ENCODE peak calls at places on chromosomes 7 and 10, in nine cellular contexts. H, X, O, J, Z, P, C, F and V are unnamed samples.
A peak's percentile ranks its signal among the peaks of the same experiment; 100 is the strongest.

GRCh38 chr7:101828308-101829020 is 11.0 kb downstream of the CUX1 start:
- DNase-seq in F (no peak), O (no peak), Z (no peak), P (no peak), C (no peak), J (no peak), X (no peak), H (no peak), V (peak; percentile 73)

GRCh38 chr7:55365103-55365679 is at the start of gene LANCL2:
- DNase-seq in P (no peak), F (peak; percentile 16), Z (no peak), C (peak; percentile 54), J (peak; percentile 31), O (peak; percentile 60), H (peak; percentile 91), X (no peak), V (peak; percentile 30)

GRCh38 chr7:117715784-117716445 is 157.3 kb downstream of the CTTNBP2 start:
- DNase-seq in J (peak; percentile 61), O (peak; percentile 35), Z (no peak), F (peak; percentile 75), P (no peak), C (peak; percentile 36), X (no peak), H (no peak), V (no peak)

GRCh38 chr10:72692897-72693598 is 1.1 kb downstream of the MCU start:
- DNase-seq in O (peak; percentile 34), Z (no peak), X (no peak), J (no peak), C (no peak), P (peak; percentile 25), F (peak; percentile 18), H (peak; percentile 87), V (no peak)

GRCh38 chr10:3852147-3852904 is 67.3 kb upstream of the KLF6 start:
- DNase-seq in O (peak; percentile 88), X (peak; percentile 82), J (peak; percentile 94), F (peak; percentile 99), Z (peak; percentile 74), H (no peak), P (peak; percentile 83), C (peak; percentile 95), V (peak; percentile 95)

GRCh38 chr7:29484280-29484679 is 79.4 kb upstream of the PRR15 start:
- DNase-seq in J (no peak), O (no peak), Z (no peak), H (peak; percentile 50), P (no peak), F (no peak), X (no peak), C (no peak), V (no peak)

GRCh38 chr7:127365957-127366315 is 26.6 kb downstream of the ZNF800 start:
- DNase-seq in C (no peak), O (no peak), H (no peak), Z (no peak), J (no peak), F (no peak), X (no peak), P (no peak), V (no peak)

GRCh38 chr7:123916240-123916724 is 8.8 kb upstream of the SPAM1 start:
- DNase-seq in X (no peak), F (peak; percentile 0), O (peak; percentile 33), H (no peak), C (no peak), Z (no peak), P (no peak), J (peak; percentile 3), V (no peak)

GRCh38 chr10:46551701-46552525 is 4.5 kb downstream of the GPRIN2 start:
- DNase-seq in O (peak; percentile 9), X (no peak), F (no peak), P (peak; percentile 14), C (no peak), Z (peak; percentile 26), H (no peak), J (no peak), V (peak; percentile 19)

GRCh38 chr10:48901152-48901705 is 38.4 kb downstream of the LRRC18 start:
- DNase-seq in Z (no peak), X (no peak), F (no peak), C (no peak), P (no peak), O (no peak), H (no peak), J (no peak), V (peak; percentile 6)

DNA sequence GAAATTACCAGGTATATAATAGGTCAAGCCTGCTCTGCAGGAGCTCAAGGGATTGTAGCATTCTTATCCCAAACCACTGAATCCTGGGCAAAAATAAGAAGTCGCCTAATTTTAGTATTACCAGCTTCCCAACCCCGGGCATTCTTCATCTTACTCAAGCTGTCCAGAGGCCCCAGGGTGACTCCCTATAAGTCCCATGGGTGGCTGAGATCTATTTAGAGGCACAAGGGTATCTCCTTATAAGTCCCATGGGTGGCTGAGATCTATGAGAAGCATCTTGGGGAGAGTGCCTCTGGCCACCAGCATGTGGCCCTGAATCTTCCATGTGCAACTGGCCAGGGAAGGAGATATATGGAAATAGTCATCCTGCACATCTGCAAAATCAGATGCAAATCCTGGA is 38.9 kb downstream of the PRSS2 start:
- DNase-seq in F (no peak), H (no peak), X (no peak), O (no peak), J (no peak), C (no peak), Z (no peak), P (no peak), V (no peak)
- TF ChIP-seq POLR2A in F (no peak), H (no peak), X (no peak), O (no peak), J (no peak), C (no peak), Z (no peak), P (no peak), V (no peak)

GRCh38 chr10:76035010-76035727 is 603.7 kb downstream of the LRMDA start:
- DNase-seq in H (no peak), O (no peak), F (no peak), X (no peak), C (no peak), Z (no peak), J (no peak), P (no peak), V (no peak)

GRCh38 chr10:76032442-76033039 is 601.1 kb downstream of the LRMDA start:
- DNase-seq in F (no peak), Z (no peak), P (no peak), C (no peak), O (no peak), J (no peak), H (no peak), X (no peak), V (no peak)

GRCh38 chr10:76034236-76035009 is 603.0 kb downstream of the LRMDA start:
- DNase-seq in Z (no peak), J (no peak), X (no peak), P (no peak), O (no peak), H (no peak), F (no peak), C (no peak), V (no peak)

GRCh38 chr10:76031769-76032441 is 600.5 kb downstream of the LRMDA start:
- DNase-seq in P (no peak), Z (no peak), H (no peak), X (no peak), F (no peak), C (no peak), O (no peak), J (no peak), V (no peak)

GRCh38 chr10:76033457-76034196 is 602.2 kb downstream of the LRMDA start:
- DNase-seq in F (peak; percentile 5), J (peak; percentile 84), P (no peak), Z (no peak), H (no peak), O (no peak), C (peak; percentile 63), X (no peak), V (peak; percentile 21)
- TF ChIP-seq CTCF in F (no peak), J (no peak), P (no peak), Z (no peak), H (no peak), O (no peak), C (peak; percentile 51), X (peak; percentile 29), V (no peak)

GRCh38 chr7:44581907-44582603 is at the start of gene TMED4:
- DNase-seq in O (peak; percentile 100), J (peak; percentile 98), F (peak; percentile 98), X (peak; percentile 100), C (peak; percentile 100), H (peak; percentile 100), P (peak; percentile 100), Z (peak; percentile 100), V (peak; percentile 99)

GRCh38 chr7:44583145-44583544 is 1.1 kb upstream of the TMED4 start:
- DNase-seq in P (no peak), O (no peak), J (no peak), X (no peak), C (no peak), H (no peak), F (no peak), Z (no peak), V (peak; percentile 57)

GRCh38 chr7:44576228-44576627 is 2.5 kb upstream of the DDX56 start:
- DNase-seq in Z (no peak), O (no peak), J (no peak), X (no peak), H (no peak), F (no peak), C (no peak), P (no peak), V (no peak)

GRCh38 chr7:44581426-44581906 is 565 bp downstream of the TMED4 start:
- DNase-seq in P (peak; percentile 32), H (no peak), C (peak; percentile 36), J (no peak), Z (peak; percentile 47), F (no peak), O (peak; percentile 53), X (no peak), V (no peak)

GRCh38 chr7:44580945-44581344 is 1.1 kb downstream of the TMED4 start:
- DNase-seq in C (no peak), X (no peak), O (peak; percentile 44), P (no peak), F (no peak), J (no peak), H (no peak), Z (no peak), V (no peak)
- H3K4me3 ChIP-seq in C (peak overlapping the region; percentile 90), X (peak overlapping the region; percentile 80), O (peak overlapping the region; percentile 67), P (peak overlapping the region; percentile 99), F (peak overlapping the region; percentile 91), J (peak overlapping the region; percentile 94), H (peak overlapping the region; percentile 97), Z (peak overlapping the region; percentile 92), V (no peak overlapping the region)

DNA sequence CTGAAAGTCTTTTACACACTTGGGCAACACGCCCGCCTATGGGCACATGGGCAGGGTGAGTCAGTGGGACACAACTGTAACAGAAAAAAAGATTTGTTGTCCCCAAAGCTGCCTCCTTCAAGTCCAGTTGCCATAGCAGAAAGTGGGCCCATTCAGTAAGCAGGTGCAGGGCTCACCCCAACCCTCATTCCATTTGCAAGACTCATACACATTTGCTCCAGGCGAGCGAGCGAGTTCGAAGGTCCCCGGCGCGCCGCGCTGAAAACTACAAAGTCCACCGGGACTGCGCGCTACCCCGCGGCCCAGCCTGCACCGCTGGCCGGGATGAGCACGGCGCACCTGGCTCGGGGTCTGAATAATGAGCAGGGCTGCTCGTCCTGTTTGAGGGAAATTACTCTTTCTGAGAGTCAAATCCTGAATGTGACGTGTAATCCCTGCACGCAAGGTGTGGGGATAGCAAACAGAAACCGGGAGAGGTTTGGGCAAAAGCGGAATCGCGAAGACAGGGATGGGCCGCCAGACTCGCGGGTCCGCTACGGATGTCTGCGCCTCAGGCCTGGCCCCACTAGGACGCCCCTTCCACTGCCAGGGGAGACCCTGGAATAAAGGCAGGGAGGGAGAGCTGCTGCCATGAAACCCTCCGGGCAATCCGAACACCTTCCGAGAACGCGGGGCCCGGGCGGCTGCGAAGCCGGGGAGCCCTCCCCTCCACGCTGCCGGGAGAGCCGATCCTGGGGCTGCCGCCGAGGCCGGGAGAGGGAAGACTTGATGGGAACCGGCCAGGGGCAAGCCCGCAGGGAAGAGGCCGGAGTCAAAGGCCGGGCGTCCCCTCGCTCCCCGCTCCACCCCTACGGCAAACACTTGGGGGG is 982 bp downstream of the COBL start:
- DNase-seq in Z (no peak), C (peak; percentile 66), O (peak; percentile 78), X (peak; percentile 57), F (no peak), J (peak; percentile 44), P (peak; percentile 28), H (no peak), V (peak; percentile 85)
- TF ChIP-seq POLR2A in Z (no peak), C (peak; percentile 69), O (peak; percentile 74), X (no peak), F (no peak), J (no peak), P (no peak), H (no peak), V (no peak)